ENCODE peak calls at places on chromosomes 12 and 14, in seven cellular contexts. J, K, F, X, I, T and M are unnamed samples.

GRCh38 chr14:36817071-36817930 is 155.6 kb downstream of the PAX9 start:
- DNase-seq in X (no peak), K (no peak), T (no peak), J (no peak), F (no peak), I (no peak), M (no peak)

GRCh38 chr14:69658664-69659261 is 47.4 kb downstream of the SUSD6 start:
- DNase-seq in X (no peak), T (no peak), F (no peak), K (no peak), J (peak), I (no peak), M (no peak)

GRCh38 chr14:84343637-84344036 is 1186.3 kb upstream of the FLRT2 start:
- DNase-seq in X (no peak), T (no peak), F (no peak), I (no peak), K (no peak), J (peak), M (no peak)

GRCh38 chr14:105185973-105186372 is 4.9 kb upstream of the NUDT14 start:
- DNase-seq in F (no peak), K (no peak), X (no peak), T (no peak), J (no peak), I (no peak), M (no peak)

GRCh38 chr14:72781476-72782181 is 112.3 kb downstream of the DPF3 start:
- DNase-seq in T (no peak), J (peak), I (no peak), X (no peak), K (peak), F (no peak), M (peak)

GRCh38 chr14:65010211-65010931 is 23.7 kb downstream of the FNTB start:
- DNase-seq in T (no peak), K (no peak), J (no peak), F (no peak), I (no peak), X (no peak), M (no peak)

GRCh38 chr14:92719890-92720323 is 28.5 kb downstream of the LGMN start:
- DNase-seq in X (no peak), J (no peak), I (no peak), F (peak), T (no peak), K (no peak), M (peak)

GRCh38 chr14:69353168-69353567 is 44.9 kb downstream of the ERH start:
- DNase-seq in K (no peak), T (no peak), F (no peak), J (no peak), X (no peak), I (no peak), M (no peak)

GRCh38 chr12:30822385-30823139 is 67.8 kb upstream of the CAPRIN2 start:
- DNase-seq in I (no peak), F (peak), J (peak), K (peak), X (peak), T (no peak), M (peak)

GRCh38 chr14:101817511-101818001 is 56.0 kb downstream of the PPP2R5C start:
- DNase-seq in K (no peak), F (no peak), T (no peak), I (no peak), J (no peak), X (no peak), M (no peak)

GRCh38 chr12:6233121-6233971 is 33.1 kb downstream of the CD9 start:
- DNase-seq in F (no peak), T (no peak), X (no peak), J (no peak), I (no peak), K (no peak), M (peak)

GRCh38 chr14:33432407-33433023 is 493.8 kb downstream of the NPAS3 start:
- DNase-seq in J (peak), F (no peak), K (peak), I (no peak), T (no peak), X (no peak), M (peak)

GRCh38 chr14:69475194-69475818 is 9.2 kb upstream of the PLEKHD1 start:
- DNase-seq in T (no peak), F (no peak), I (no peak), X (no peak), K (peak), J (peak), M (peak)

GRCh38 chr12:101299346-101299745 is 19.4 kb downstream of the UTP20 start:
- DNase-seq in I (no peak), J (peak), T (no peak), X (no peak), K (no peak), F (no peak), M (peak)

GRCh38 chr14:68131907-68132306 is 312.3 kb downstream of the RAD51B start:
- DNase-seq in J (no peak), X (no peak), K (no peak), I (no peak), F (no peak), T (no peak), M (no peak)

GRCh38 chr12:4962539-4963486 is 53.1 kb downstream of the KCNA1 start:
- DNase-seq in X (no peak), J (peak), K (peak), T (no peak), I (no peak), F (no peak), M (peak)

GRCh38 chr14:71497645-71498086 is 434.6 kb upstream of the RGS6 start:
- DNase-seq in J (peak), I (no peak), F (no peak), X (no peak), T (no peak), K (peak), M (peak)

GRCh38 chr14:74843653-74844052 is 32.3 kb downstream of the PROX2 start:
- DNase-seq in K (peak), F (no peak), X (no peak), J (no peak), I (no peak), T (no peak), M (peak)

GRCh38 chr14:89858084-89858483 is 96.4 kb downstream of the EFCAB11 start:
- DNase-seq in T (no peak), I (no peak), F (no peak), X (no peak), J (peak), K (peak), M (peak)

GRCh38 chr12:31658743-31659086 is 773 bp upstream of the ETFBKMT start:
- DNase-seq in J (no peak), X (no peak), T (no peak), K (no peak), F (no peak), I (no peak), M (no peak)

GRCh38 chr14:77219591-77219990 is 38.0 kb downstream of the TMEM63C start:
- DNase-seq in I (no peak), K (no peak), J (no peak), X (no peak), T (no peak), F (no peak), M (no peak)

GRCh38 chr12:1307796-1308195 is 286.6 kb downstream of the FBXL14 start:
- DNase-seq in X (no peak), F (no peak), K (no peak), T (no peak), I (no peak), J (no peak), M (no peak)

GRCh38 chr12:9897524-9897923 is 16.2 kb downstream of the KLRF2 start:
- DNase-seq in F (no peak), X (no peak), J (no peak), K (no peak), I (no peak), T (no peak), M (no peak)

GRCh38 chr12:104623920-104624319 is 167.2 kb downstream of the CHST11 start:
- DNase-seq in K (no peak), J (no peak), I (no peak), F (no peak), T (no peak), X (no peak), M (no peak)

GRCh38 chr12:28710882-28711281 is 438.2 kb upstream of the FAR2 start:
- DNase-seq in K (peak), T (no peak), I (no peak), F (no peak), X (no peak), J (peak), M (peak)

GRCh38 chr14:82009076-82009475 is 475.4 kb upstream of the SEL1L start:
- DNase-seq in K (no peak), I (no peak), T (no peak), F (no peak), J (no peak), X (no peak), M (no peak)

GRCh38 chr12:92899388-92900001 is 29.6 kb downstream of the EEA1 start:
- DNase-seq in J (peak), T (no peak), K (peak), I (peak), X (no peak), F (peak), M (peak)

GRCh38 chr12:90335561-90335960 is 619.4 kb downstream of the CCER1 start:
- DNase-seq in T (no peak), I (no peak), X (no peak), K (no peak), J (no peak), F (no peak), M (no peak)

GRCh38 chr12:67482751-67483661 is 165.5 kb upstream of the DYRK2 start:
- DNase-seq in T (peak), I (no peak), J (peak), X (peak), K (peak), F (peak), M (peak)

GRCh38 chr14:97443412-97443811 is 646.2 kb downstream of the VRK1 start:
- DNase-seq in X (no peak), K (no peak), F (no peak), I (no peak), T (no peak), J (no peak), M (no peak)

GRCh38 chr12:116067892-116068291 is 209.6 kb downstream of the MED13L start:
- DNase-seq in X (no peak), I (no peak), K (no peak), J (peak), T (no peak), F (no peak), M (no peak)